ENCODE peak calls at places on chromosome 20, in four cellular contexts. T, X, F and J are unnamed samples.
A peak's percentile ranks its signal among the peaks of the same experiment; 100 is the strongest.

GRCh38 chr20:63566395-63567131 is 7.5 kb downstream of the HELZ2 start:
- DNase-seq in X (no peak), T (no peak), F (no peak), J (no peak)

GRCh38 chr20:21133917-21134622 is 8.2 kb downstream of the KIZ start:
- DNase-seq in X (no peak), T (no peak), F (no peak), J (no peak)

GRCh38 chr20:51886891-51887608 is 84.7 kb upstream of the SALL4 start:
- DNase-seq in X (no peak), F (no peak), T (no peak), J (no peak)

GRCh38 chr20:40717343-40717865 is 28.4 kb upstream of the MAFB start:
- DNase-seq in T (no peak), X (peak; percentile 50), F (no peak), J (no peak)

GRCh38 chr20:48338717-48339116 is 489.1 kb downstream of the PREX1 start:
- DNase-seq in T (no peak), F (no peak), X (no peak), J (no peak)

GRCh38 chr20:32522775-32523612 is 62.1 kb downstream of the NOL4L start:
- DNase-seq in T (no peak), F (no peak), X (peak; percentile 31), J (peak; percentile 89)

GRCh38 chr20:4998160-4998651 is 3.1 kb downstream of the SLC23A2 start:
- DNase-seq in X (no peak), F (no peak), T (no peak), J (peak; percentile 65)

GRCh38 chr20:47263080-47263479 is 93.4 kb downstream of the ZMYND8 start:
- DNase-seq in F (no peak), X (no peak), T (no peak), J (no peak)

GRCh38 chr20:58065508-58066361 is 162.7 kb downstream of the ANKRD60 start:
- DNase-seq in T (no peak), F (no peak), X (no peak), J (no peak)

GRCh38 chr20:59743767-59744485 is 139.6 kb downstream of the PHACTR3 start:
- DNase-seq in T (peak; percentile 54), F (no peak), X (no peak), J (no peak)

GRCh38 chr20:12171927-12172581 is 254.4 kb downstream of the BTBD3 start:
- DNase-seq in F (no peak), X (no peak), T (no peak), J (no peak)

GRCh38 chr20:47952165-47952564 is 166.9 kb upstream of the SULF2 start:
- DNase-seq in T (no peak), X (no peak), F (no peak), J (no peak)

GRCh38 chr20:15977026-15977425 is 596.2 kb downstream of the KIF16B start:
- DNase-seq in T (no peak), X (no peak), F (no peak), J (no peak)

GRCh38 chr20:31693987-31694661 is 28.5 kb downstream of the BCL2L1 start:
- DNase-seq in F (peak; percentile 54), T (peak; percentile 29), X (no peak), J (no peak)

GRCh38 chr20:62914970-62915457 is 11.3 kb downstream of the DIDO1 start:
- DNase-seq in F (peak; percentile 59), X (peak; percentile 49), T (peak; percentile 61), J (peak; percentile 77)

GRCh38 chr20:24670981-24671380 is 201.6 kb downstream of the SYNDIG1 start:
- DNase-seq in X (no peak), T (no peak), F (no peak), J (no peak)
- TF ChIP-seq FOXJ3 in X (no peak), T (no peak), F (no peak), J (no peak)

DNA sequence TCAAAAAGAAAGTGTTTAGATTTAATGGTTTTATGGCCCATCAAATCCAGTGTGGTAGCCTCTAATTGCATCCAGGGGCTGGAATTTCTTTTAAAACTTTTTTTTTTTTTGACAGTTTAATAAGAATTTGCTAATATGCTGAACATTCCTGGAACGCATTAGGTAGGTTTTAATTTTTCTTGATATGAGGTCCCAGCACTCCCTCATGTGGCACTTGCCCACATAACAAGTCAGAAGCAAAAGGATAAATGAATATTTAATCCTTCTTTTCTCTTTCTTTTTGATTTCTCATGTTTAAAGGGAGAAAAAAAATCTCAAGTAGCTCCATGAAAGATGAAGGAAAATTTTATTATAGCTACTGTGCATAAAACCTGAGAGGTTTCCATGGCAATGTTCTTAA is 13.5 kb downstream of the HAO1 start:
- DNase-seq in T (no peak), F (no peak), X (peak; percentile 10), J (peak; percentile 23)
- TF ChIP-seq FOXJ3 in T (no peak), F (no peak), X (no peak), J (no peak)

GRCh38 chr20:14817121-14817520 is 479.7 kb upstream of the FLRT3 start:
- DNase-seq in F (no peak), X (no peak), T (no peak), J (no peak)

GRCh38 chr20:14821251-14821650 is 483.8 kb upstream of the FLRT3 start:
- DNase-seq in T (no peak), X (no peak), F (no peak), J (no peak)

GRCh38 chr20:14816471-14816870 is 479.1 kb upstream of the FLRT3 start:
- DNase-seq in X (no peak), F (no peak), T (no peak), J (no peak)

GRCh38 chr20:14824996-14825395 is 487.6 kb upstream of the FLRT3 start:
- DNase-seq in T (no peak), F (no peak), X (no peak), J (no peak)

DNA sequence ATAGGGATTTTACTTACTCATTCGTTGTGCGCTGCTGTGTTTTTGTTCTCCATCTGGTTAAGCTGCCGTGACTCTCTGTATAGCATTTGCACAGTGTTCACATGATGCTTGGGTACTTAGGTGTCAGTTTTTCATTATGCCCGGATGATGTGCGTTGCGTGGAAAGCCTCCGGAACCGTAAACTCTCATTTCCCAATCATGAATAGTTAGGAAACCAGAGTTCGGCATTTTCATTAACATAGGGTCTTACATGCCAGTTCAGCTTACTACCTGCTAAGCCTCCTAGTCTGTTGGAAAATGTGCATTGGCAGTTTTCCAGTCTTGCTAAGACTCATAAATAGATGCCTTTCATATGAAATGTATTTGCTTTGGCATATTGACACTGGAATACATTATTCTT is 483.4 kb upstream of the FLRT3 start:
- DNase-seq in T (no peak), F (no peak), X (no peak), J (no peak)
- TF ChIP-seq FOXJ3 in T (no peak), F (no peak), X (no peak), J (no peak)

GRCh38 chr20:1277529-1278322 is 11.6 kb downstream of the SNPH start:
- DNase-seq in X (no peak), T (no peak), F (no peak), J (no peak)
- TF ChIP-seq FOXJ3 in X (no peak), T (no peak), F (no peak), J (no peak)

DNA sequence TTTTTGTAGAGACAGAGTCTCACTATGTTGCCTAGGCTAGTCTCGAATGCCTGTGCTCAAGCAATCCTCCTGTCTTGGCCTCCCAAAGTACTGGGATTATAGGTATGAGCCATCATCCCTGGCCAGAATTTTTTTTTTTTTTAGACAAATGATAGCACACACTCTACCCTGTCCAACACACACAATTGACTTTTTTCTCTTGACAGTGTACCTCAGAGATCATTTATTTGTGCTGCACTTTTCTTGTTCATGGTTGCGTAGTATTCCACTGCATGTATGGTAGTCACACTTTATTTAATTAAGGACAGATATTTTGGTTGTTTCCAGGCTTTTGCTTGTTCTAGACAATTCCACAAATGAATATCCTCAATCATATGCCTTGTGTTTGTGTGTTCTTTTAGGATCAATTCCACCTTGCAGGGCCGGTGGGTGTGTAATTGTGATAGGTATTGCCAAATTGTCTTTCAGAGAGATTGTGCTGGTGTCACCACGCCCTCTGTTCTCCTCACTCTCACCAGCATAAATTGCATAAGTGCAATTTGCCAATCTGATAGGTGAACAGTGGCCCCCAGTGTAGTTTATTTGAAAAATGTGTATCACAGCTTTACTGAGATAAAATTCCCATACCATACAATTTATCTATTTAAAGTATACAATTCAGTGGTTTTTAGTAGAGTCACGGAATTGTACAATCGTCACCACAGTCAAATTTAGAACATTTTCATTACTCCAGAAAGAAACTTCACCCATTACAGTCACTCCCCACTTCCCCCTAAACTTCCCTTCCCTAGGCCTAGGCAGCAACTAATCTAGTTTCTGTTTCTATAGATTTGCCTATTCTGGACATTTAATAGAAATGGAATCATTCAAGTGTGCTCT is 20.1 kb downstream of the SRC start:
- DNase-seq in X (no peak), F (no peak), T (no peak), J (no peak)
- TF ChIP-seq FOXJ3 in X (no peak), F (no peak), T (no peak), J (no peak)

DNA sequence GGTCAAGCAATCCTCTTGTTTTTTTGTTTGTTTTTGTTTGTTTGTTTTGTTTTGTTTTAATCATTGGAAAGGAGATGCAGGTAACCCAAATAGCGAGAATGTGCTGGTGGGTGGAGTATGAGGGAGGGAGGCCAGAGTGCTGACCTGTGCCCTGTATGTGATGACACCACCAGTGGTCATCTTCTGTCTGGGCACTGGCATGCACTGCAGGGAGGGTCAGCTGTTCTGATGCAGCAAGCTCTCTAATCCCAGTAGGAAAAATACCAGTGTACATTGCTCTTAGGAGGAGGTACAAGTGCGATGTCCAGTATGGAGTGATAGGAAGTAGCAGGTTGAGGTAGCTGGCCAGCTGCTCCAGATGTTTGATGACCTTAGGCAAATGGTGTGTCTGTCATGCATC is 2.9 kb upstream of the CST1 start:
- DNase-seq in X (no peak), F (no peak), T (no peak), J (no peak)
- TF ChIP-seq FOXJ3 in X (no peak), F (no peak), T (no peak), J (no peak)

DNA sequence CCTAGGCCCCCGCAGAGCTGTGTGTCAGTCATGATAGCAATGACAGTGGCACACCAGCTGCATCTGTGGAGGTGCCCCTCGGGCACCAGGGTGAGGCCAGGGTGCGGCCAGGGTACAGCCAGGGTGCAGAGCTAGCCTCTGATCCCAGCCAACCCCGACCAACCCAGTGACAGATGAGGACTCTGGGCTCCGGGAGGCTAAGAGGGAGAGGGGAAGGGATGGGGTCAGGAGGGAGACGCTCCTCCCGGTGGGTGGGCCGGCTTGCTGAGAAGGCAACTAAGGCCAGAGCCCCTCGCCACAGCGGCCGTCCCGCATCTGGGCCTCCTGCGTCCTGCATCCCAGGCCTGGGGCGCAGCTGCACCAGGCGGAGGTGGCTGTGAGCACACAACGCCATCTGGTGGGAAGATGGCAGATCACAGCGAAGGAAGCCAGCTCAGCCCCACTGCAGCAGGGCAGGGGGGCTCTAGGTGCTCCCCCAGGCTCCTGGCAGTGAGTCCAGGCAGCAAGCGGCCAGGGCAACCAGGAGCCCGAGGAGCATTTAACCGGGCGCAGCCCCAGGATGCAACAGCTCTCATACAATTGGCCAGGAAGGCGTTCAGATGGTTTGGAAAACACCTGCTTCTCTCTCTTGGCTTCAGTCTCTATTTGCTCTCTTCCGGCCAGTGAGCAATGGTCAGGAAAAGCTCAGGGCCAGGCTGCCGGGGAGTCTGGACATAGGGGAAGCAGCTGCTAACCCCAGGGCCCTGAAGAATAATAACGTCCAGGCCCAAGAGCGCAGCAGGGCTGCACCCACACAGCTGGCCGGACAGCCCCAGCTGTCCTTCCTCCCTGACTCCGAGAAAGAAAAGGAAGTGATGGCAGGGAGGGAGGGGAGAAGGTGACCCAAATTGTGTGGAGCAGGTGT is 169.4 kb downstream of the TAF4 start:
- DNase-seq in F (peak; percentile 81), T (peak; percentile 74), X (peak; percentile 91), J (peak; percentile 44)
- TF ChIP-seq FOXJ3 in F (no peak), T (no peak), X (no peak), J (no peak)